ENCODE peak calls at places on chromosomes 1 and 21, in nine cellular contexts. B is astrocyte of the spinal cord, X is body of pancreas, I is cardiac fibroblast, K is HFFc6, A is tibial nerve, H is psoas muscle, W is Calu3, V is kidney. M is an unnamed sample.

GRCh38 chr1:152451254-152451653 is 37.2 kb upstream of the CRNN start:
- DNase-seq in X (no peak), K (no peak), H (no peak), B (no peak), A (no peak), I (no peak), W (peak), V (no peak), M (peak)

GRCh38 chr1:49190138-49190537 is 413.4 kb upstream of the BEND5 start:
- DNase-seq in W (no peak), B (no peak), A (no peak), I (no peak), H (no peak), V (no peak), X (no peak), K (no peak), M (no peak)

GRCh38 chr1:18927082-18927653 is 24.8 kb upstream of the ALDH4A1 start:
- DNase-seq in A (no peak), H (no peak), K (no peak), X (no peak), V (peak), I (no peak), B (no peak), W (no peak), M (no peak)

GRCh38 chr21:43865471-43866181 is 603 bp downstream of the AGPAT3 start:
- DNase-seq in B (no peak), H (peak), V (no peak), A (no peak), K (no peak), I (peak), X (peak), W (peak), M (no peak)

GRCh38 chr1:1374068-1374860 is 743 bp downstream of the AURKAIP1 start:
- DNase-seq in I (no peak), B (no peak), V (peak), K (no peak), A (no peak), W (no peak), X (peak), H (peak), M (peak)

GRCh38 chr1:110069302-110070281 is 880 bp downstream of the ALX3 start:
- DNase-seq in I (no peak), K (no peak), H (no peak), A (no peak), B (no peak), V (no peak), X (no peak), W (no peak), M (peak)

GRCh38 chr1:211751438-211751837 is 76.0 kb upstream of the NEK2 start:
- DNase-seq in K (no peak), I (no peak), B (no peak), X (no peak), A (no peak), V (no peak), H (no peak), W (no peak), M (no peak)

GRCh38 chr1:61255324-61255703 is 173.0 kb downstream of the NFIA start:
- DNase-seq in K (no peak), H (no peak), X (no peak), I (no peak), A (no peak), W (no peak), B (no peak), V (no peak), M (no peak)

GRCh38 chr1:219883400-219884332 is 44.7 kb downstream of the SLC30A10 start:
- DNase-seq in B (no peak), W (no peak), K (no peak), V (no peak), A (no peak), X (no peak), I (no peak), H (no peak), M (peak)

DNA sequence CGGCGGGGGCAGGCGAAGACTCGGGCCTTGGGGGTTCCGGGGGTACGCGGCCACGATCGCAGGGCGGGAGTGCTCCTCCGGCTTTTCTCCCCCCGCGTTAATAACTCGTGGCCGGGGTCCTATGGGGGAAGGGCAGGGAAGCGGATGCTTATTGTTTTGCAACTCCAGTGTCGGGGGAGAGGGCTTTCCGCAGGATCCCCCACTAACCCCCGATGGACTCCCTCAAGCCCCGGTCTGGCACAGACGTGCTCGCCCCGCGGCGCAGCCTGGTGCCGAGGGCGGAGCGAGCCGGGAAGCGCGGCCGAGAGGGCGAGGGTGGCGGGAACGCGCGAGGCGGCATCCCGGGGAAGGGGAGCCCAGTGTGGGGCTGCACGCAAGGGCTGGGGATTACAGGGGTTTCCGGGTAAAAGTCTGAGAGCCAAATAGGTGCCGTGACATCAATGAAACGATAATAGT is 717 bp downstream of the UCK2 start:
- DNase-seq in W (peak), X (peak), I (peak), K (peak), A (no peak), H (peak), B (no peak), V (peak), M (peak)
- TF ChIP-seq CTCF in W (no peak), X (no peak), I (no peak), K (no peak), A (no peak), H (no peak), B (peak), V (no peak), M (no peak)

GRCh38 chr1:54361342-54361741 is 44.9 kb downstream of the SSBP3 start:
- DNase-seq in W (no peak), B (no peak), I (no peak), A (no peak), V (no peak), H (no peak), X (no peak), K (no peak), M (no peak)
- TF ChIP-seq CTCF in W (no peak), B (no peak), I (peak), A (no peak), V (peak), H (peak), X (no peak), K (no peak), M (no peak)

GRCh38 chr1:9715536-9716226 is 64.2 kb downstream of the PIK3CD start:
- DNase-seq in K (no peak), A (no peak), B (no peak), I (no peak), V (peak), H (no peak), W (no peak), X (no peak), M (no peak)

GRCh38 chr1:9716404-9717192 is 65.1 kb downstream of the PIK3CD start:
- DNase-seq in K (no peak), X (no peak), W (no peak), B (no peak), A (no peak), V (no peak), H (no peak), I (no peak), M (no peak)

GRCh38 chr1:9718006-9718680 is 66.6 kb downstream of the PIK3CD start:
- DNase-seq in B (no peak), X (no peak), K (no peak), A (no peak), V (peak), I (no peak), W (no peak), H (no peak), M (no peak)

GRCh38 chr1:9719978-9720722 is 68.6 kb downstream of the PIK3CD start:
- DNase-seq in A (no peak), B (no peak), I (no peak), W (no peak), V (peak), X (no peak), K (no peak), H (no peak), M (no peak)

GRCh38 chr1:9717193-9718005 is 65.9 kb downstream of the PIK3CD start:
- DNase-seq in B (peak), V (peak), W (no peak), X (no peak), H (peak), K (no peak), I (peak), A (peak), M (peak)
- TF ChIP-seq CTCF in B (no peak), V (no peak), W (no peak), X (no peak), H (no peak), K (no peak), I (no peak), A (no peak), M (no peak)

GRCh38 chr21:26965091-26965566 is 1.8 kb downstream of the ADAMTS5 start:
- DNase-seq in V (no peak), I (no peak), W (no peak), B (peak), H (no peak), X (no peak), A (peak), K (no peak), M (no peak)

GRCh38 chr21:26964379-26964778 is 2.5 kb downstream of the ADAMTS5 start:
- DNase-seq in V (peak), H (peak), B (no peak), X (no peak), W (no peak), I (peak), A (peak), K (peak), M (no peak)

GRCh38 chr21:26958792-26959191 is 8.1 kb downstream of the ADAMTS5 start:
- DNase-seq in B (no peak), V (no peak), I (no peak), A (no peak), W (no peak), K (no peak), H (no peak), X (no peak), M (no peak)

GRCh38 chr21:26962516-26963305 is 4.2 kb downstream of the ADAMTS5 start:
- DNase-seq in X (no peak), H (no peak), B (no peak), I (peak), K (no peak), V (no peak), W (no peak), A (no peak), M (no peak)

DNA sequence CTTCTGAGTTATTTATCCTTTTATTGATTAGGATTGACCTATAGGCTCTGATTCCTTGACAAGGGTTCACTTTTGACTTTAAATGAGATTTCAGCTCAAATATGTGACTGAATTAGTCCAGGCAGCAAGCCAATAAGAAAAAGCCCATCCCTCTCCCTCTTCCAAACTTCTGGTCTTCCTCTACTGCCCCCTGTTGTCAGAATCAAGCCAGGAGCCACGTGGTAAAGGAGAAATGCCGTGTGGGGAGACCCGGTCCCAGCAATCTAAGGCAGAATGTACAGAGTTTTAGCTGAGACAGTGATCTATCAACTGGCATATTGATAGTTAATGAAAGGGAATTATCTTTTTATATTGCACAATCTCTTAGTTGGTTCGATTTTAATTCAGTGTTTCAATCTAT is 5.2 kb downstream of the ADAMTS5 start:
- DNase-seq in V (no peak), H (no peak), I (no peak), X (no peak), W (no peak), B (no peak), A (no peak), K (no peak), M (peak)
- TF ChIP-seq CTCF in V (no peak), H (no peak), I (peak), X (no peak), W (no peak), B (peak), A (no peak), K (peak), M (peak)

GRCh38 chr1:209797978-209798639 is 7.8 kb downstream of the IRF6 start:
- DNase-seq in X (no peak), A (no peak), H (no peak), K (no peak), I (no peak), W (no peak), B (no peak), V (no peak), M (no peak)
- TF ChIP-seq CTCF in X (no peak), A (no peak), H (no peak), K (peak), I (no peak), W (no peak), B (no peak), V (no peak), M (no peak)

DNA sequence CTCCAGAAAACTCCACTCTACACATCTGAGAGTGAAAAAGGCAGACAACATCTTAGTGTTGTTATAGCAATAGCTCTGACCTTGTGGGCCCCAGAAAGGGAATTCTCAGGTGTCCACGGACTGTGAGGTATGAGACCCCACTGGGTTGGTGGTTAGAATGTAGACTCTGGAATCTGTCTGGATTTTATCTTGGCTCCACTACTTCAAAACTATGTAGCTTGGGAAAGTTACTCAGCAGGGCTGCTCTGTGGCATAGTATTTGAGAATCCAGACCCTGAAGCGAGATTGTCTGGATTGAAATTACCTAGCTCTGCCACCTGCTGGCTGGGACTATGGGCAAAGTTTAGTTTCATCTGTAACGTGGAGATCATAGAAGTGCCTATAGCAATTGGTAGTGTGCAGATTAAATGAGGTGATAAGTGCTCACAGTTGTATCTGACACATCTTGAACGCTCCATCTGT is 25.8 kb downstream of the PRDM2 start:
- DNase-seq in X (peak), A (no peak), H (no peak), V (no peak), I (peak), K (peak), B (peak), W (peak), M (no peak)
- TF ChIP-seq CTCF in X (peak), A (no peak), H (no peak), V (peak), I (peak), K (peak), B (peak), W (no peak), M (peak)

GRCh38 chr1:236356141-236356540 is 37.9 kb upstream of the EDARADD start:
- DNase-seq in W (no peak), I (no peak), A (no peak), K (no peak), X (no peak), H (no peak), V (no peak), B (no peak), M (no peak)
- TF ChIP-seq CTCF in W (no peak), I (no peak), A (no peak), K (no peak), X (no peak), H (no peak), V (no peak), B (no peak), M (no peak)

DNA sequence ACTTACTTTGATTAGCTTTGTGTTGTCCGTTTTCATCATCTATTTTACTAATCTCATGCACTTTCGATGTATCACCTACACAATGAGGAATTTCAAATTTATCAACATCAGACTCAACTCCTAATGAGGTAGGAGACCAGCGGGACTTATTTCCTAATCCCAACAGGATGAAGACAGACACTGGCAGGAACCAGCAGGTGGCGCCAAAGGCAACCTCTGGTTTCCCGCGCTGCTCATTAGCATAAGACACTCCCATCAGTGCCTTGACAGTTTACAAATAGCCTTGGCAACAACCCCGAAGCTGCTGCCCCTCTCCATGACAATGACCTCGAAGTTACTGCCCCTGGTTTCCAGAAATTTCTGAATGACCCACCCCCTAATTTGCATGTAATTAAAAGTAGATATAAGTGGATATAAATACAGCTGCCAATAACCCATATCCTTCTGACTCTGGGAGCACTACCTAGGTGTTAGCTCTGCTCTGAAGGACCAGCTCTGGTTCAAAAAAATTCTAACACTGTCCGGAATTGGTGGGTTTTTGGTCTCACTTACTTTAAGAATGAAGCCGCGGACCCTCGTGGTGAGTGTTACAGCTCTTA is 974.8 kb downstream of the ADGRL2 start:
- DNase-seq in B (peak), I (peak), X (peak), W (peak), A (no peak), V (peak), H (peak), K (no peak), M (peak)
- TF ChIP-seq CTCF in B (peak), I (peak), X (peak), W (no peak), A (no peak), V (peak), H (peak), K (peak), M (peak)

M was measured in glutamatergic neuron.